ENCODE peak calls at places on chromosomes 13 and 19, in five cellular contexts. A is cardiac muscle cell; Y is CD8-positive, alpha-beta T cell; R is fibroblast of the aortic adventitia; I is OCI-LY7. D is an unnamed sample.

GRCh38 chr13:112449545-112449930 is 73.4 kb downstream of the SPACA7 start:
- DNase-seq in A (no peak), Y (no peak), R (no peak), I (no peak), D (no peak)

GRCh38 chr13:111126509-111126908 is 11.4 kb downstream of the ARHGEF7 start:
- DNase-seq in A (no peak), Y (no peak), R (no peak), I (no peak), D (no peak)

GRCh38 chr13:41706189-41706588 is 248.8 kb downstream of the RGCC start:
- DNase-seq in A (peak; percentile 9), Y (no peak), R (no peak), I (no peak), D (no peak)

GRCh38 chr19:18932216-18932841 is 8.7 kb downstream of the HOMER3 start:
- DNase-seq in A (peak; percentile 51), Y (peak; percentile 72), R (peak; percentile 39), I (peak; percentile 85), D (peak; percentile 32)

GRCh38 chr13:96041326-96042092 is 11.7 kb downstream of the UGGT2 start:
- DNase-seq in A (no peak), Y (no peak), R (no peak), I (no peak), D (no peak)

GRCh38 chr13:112724788-112725345 is 35.0 kb downstream of the ATP11A start:
- DNase-seq in A (no peak), Y (no peak), R (no peak), I (no peak), D (no peak)

GRCh38 chr13:105956891-105957290 is 578.6 kb downstream of the EFNB2 start:
- DNase-seq in A (peak; percentile 23), Y (no peak), R (no peak), I (no peak), D (no peak)

GRCh38 chr19:46533085-46534081 is 37.7 kb upstream of the PNMA8B start:
- DNase-seq in A (no peak), Y (no peak), R (no peak), I (no peak), D (no peak)

GRCh38 chr19:18274776-18275356 is 614 bp upstream of the IQCN start:
- DNase-seq in A (peak; percentile 90), Y (no peak), R (peak; percentile 91), I (no peak), D (peak; percentile 96)

GRCh38 chr13:110524484-110525254 is 36.9 kb downstream of the RAB20 start:
- DNase-seq in A (no peak), Y (no peak), R (no peak), I (no peak), D (no peak)

GRCh38 chr19:50794074-50794777 is 4.0 kb downstream of the ACP4 start:
- DNase-seq in A (no peak), Y (no peak), R (no peak), I (peak; percentile 62), D (peak; percentile 60)

GRCh38 chr19:38692458-38693379 is 45.3 kb downstream of the ACTN4 start:
- DNase-seq in A (no peak), Y (no peak), R (no peak), I (no peak), D (no peak)

DNA sequence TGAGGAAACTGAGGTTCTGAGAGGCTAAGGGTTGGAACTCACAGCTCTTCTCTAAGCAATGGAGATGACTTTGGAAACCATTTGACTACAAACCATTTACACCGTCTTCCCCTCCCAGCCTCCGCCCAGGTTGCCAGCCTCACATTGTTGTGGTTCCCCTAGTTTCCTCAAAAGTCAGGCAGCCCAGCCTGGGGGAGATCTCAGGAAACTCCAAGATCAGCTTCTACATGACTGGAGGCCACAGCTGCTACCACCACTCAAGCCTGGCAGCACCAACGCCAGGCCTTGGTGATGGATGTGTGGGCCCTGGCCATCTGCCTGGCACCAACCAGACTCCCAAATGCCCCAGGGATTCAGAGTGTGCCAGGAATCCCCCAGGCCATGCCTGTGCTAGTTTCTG is 207.9 kb downstream of the TSHZ3 start:
- DNase-seq in A (no peak), Y (no peak), R (no peak), I (no peak), D (no peak)
- H3K4me3 ChIP-seq in A (no peak overlapping the region), Y (no peak overlapping the region), R (no peak overlapping the region), I (no peak overlapping the region), D (no peak overlapping the region)

GRCh38 chr13:107144432-107144831 is 576.5 kb upstream of the ARGLU1 start:
- DNase-seq in A (peak; percentile 22), Y (no peak), R (no peak), I (peak; percentile 2), D (peak; percentile 16)
- TF ChIP-seq CTCF in A (no peak), Y (no peak), R (no peak), I (peak; percentile 62), D (peak; percentile 23)

DNA sequence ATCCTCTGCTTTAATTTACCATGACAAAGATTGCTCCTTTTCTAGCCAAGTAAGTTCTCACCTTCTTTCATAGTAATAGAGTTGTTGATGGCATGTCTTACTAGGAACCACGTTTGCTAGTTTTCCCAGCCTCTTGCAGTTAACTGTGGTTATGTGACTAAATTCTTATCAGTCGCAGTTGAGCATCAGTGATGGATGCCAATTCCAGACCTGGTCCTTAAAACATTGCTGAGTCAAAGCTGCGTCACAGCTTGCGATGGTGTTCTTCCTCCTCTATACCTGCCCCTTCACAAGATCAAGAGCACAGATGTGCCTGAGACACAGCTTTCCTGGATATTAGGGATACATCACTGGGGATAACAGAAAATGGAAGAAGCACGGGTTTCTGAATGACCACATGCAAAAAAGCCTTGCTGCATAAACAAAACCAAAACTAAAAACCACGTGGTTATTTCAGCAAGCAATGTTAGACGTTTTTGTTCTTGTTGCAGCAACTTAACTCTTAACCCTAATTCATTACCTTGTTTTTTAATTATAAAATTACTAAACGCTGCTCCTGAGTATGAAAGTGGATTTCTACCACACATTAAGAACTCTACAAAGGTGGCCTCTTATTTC is 97.6 kb upstream of the DACH1 start:
- DNase-seq in A (no peak), Y (no peak), R (no peak), I (no peak), D (no peak)
- H3K4me3 ChIP-seq in A (no peak overlapping the region), Y (no peak overlapping the region), R (no peak overlapping the region), I (no peak overlapping the region), D (no peak overlapping the region)

DNA sequence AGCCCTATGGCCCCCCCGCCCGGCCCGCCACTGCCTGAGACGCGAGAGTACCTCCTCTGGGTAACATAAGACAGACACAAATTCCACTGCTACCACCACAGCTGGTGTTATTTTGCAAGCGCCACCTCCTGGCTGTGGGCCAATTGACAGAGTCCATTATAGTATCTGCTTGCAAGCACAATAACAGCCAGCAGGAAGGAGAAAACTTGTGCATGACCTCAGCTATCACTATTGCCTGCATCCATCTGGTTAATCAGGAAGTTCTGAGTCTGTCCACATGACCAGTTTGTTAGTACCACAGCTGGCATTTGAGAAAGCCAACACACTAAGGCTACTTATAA is 25.3 kb upstream of the OR10H2 start:
- DNase-seq in A (peak; percentile 52), Y (no peak), R (peak; percentile 7), I (peak; percentile 45), D (peak; percentile 43)
- TF ChIP-seq CTCF in A (no peak), Y (no peak), R (no peak), I (peak; percentile 64), D (no peak)

DNA sequence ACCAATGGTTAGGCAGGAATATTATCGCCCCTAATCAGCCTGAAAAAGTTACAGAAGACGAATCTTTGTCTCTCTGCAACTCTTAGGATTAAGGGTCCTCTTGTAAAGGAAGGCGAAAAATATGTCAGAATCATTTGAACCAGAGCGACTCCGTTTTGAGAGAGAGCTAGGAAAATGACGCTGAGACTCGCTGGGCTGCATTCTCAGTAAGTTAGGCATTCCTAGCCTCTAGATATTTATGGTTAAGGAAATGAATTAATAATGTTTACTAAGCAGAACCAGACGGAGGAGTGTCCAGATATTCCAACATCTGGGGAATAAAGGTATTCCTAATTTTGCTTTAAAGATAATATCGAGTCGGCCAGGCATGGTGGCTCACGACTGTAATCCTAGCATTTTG is 755 bp upstream of the ZNF726 start:
- DNase-seq in A (no peak), Y (no peak), R (no peak), I (no peak), D (peak; percentile 27)
- H3K4me3 ChIP-seq in A (no peak overlapping the region), Y (peak overlapping the region; percentile 56), R (no peak overlapping the region), I (no peak overlapping the region), D (peak overlapping the region; percentile 90)